ENCODE peak calls at places on chromosomes 11 and 22, in five cellular contexts. K is HCT116, Q is HepG2, P is GM12878, C is K562. H is an unnamed sample.

GRCh38 chr11:125566235-125566634 is 3.0 kb upstream of the EI24 start:
- DNase-seq in K (no peak), Q (no peak), P (no peak), C (no peak), H (no peak)

GRCh38 chr11:34068098-34068497 is 16.6 kb downstream of the CAPRIN1 start:
- DNase-seq in K (no peak), Q (no peak), P (no peak), C (no peak), H (no peak)

GRCh38 chr22:39956932-39957664 is 3.1 kb upstream of the TMA7B start:
- DNase-seq in K (no peak), Q (no peak), P (peak; percentile 71), C (no peak), H (no peak)

GRCh38 chr22:43994416-43994815 is 29.7 kb upstream of the PARVB start:
- DNase-seq in K (no peak), Q (no peak), P (no peak), C (no peak), H (no peak)

GRCh38 chr22:49768961-49769690 is 58.5 kb downstream of the BRD1 start:
- DNase-seq in K (no peak), Q (no peak), P (no peak), C (no peak), H (peak; percentile 40)

GRCh38 chr11:86245369-86246292 is 1.1 kb downstream of the EED start:
- DNase-seq in K (no peak), Q (peak; percentile 23), P (no peak), C (peak; percentile 33), H (peak; percentile 13)

GRCh38 chr11:98545544-98546175 is 475.1 kb upstream of the CNTN5 start:
- DNase-seq in K (no peak), Q (no peak), P (no peak), C (no peak), H (no peak)

GRCh38 chr11:122773781-122774266 is 64.5 kb upstream of the CRTAM start:
- DNase-seq in K (no peak), Q (no peak), P (no peak), C (no peak), H (no peak)

GRCh38 chr22:29765905-29766631 is 739 bp downstream of the ZMAT5 start:
- DNase-seq in K (no peak), Q (peak; percentile 81), P (no peak), C (peak; percentile 43), H (peak; percentile 39)

GRCh38 chr22:32737811-32738210 is 63.7 kb upstream of the TIMP3 start:
- DNase-seq in K (no peak), Q (no peak), P (no peak), C (no peak), H (no peak)

GRCh38 chr11:44751066-44751465 is 24.3 kb downstream of the TSPAN18 start:
- DNase-seq in K (no peak), Q (no peak), P (no peak), C (no peak), H (no peak)

GRCh38 chr22:38345782-38346181 is 28.5 kb upstream of the CSNK1E start:
- DNase-seq in K (no peak), Q (no peak), P (no peak), C (no peak), H (no peak)

GRCh38 chr11:80182906-80183305 is 742.1 kb upstream of the TENM4 start:
- DNase-seq in K (no peak), Q (no peak), P (no peak), C (no peak), H (no peak)

GRCh38 chr11:125517116-125517804 is 21.2 kb upstream of the FEZ1 start:
- DNase-seq in K (no peak), Q (no peak), P (no peak), C (peak; percentile 40), H (peak; percentile 61)

GRCh38 chr22:49929553-49929979 is 11.1 kb downstream of the CRELD2 start:
- DNase-seq in K (no peak), Q (no peak), P (no peak), C (peak; percentile 80), H (peak; percentile 97)

GRCh38 chr11:134659882-134660281 is 247.8 kb upstream of the B3GAT1 start:
- DNase-seq in K (no peak), Q (no peak), P (no peak), C (no peak), H (no peak)

GRCh38 chr11:3865388-3866193 is 10.1 kb downstream of the STIM1 start:
- DNase-seq in K (no peak), Q (no peak), P (no peak), C (no peak), H (no peak)

GRCh38 chr11:120482149-120482548 is 29.4 kb upstream of the GRIK4 start:
- DNase-seq in K (peak; percentile 41), Q (peak; percentile 12), P (no peak), C (no peak), H (no peak)

GRCh38 chr11:110712643-110713468 is 619 bp upstream of the ARHGAP20 start:
- DNase-seq in K (no peak), Q (no peak), P (no peak), C (no peak), H (peak; percentile 69)

GRCh38 chr11:124012697-124013096 is at the start of gene OR10G4:
- DNase-seq in K (no peak), Q (no peak), P (no peak), C (no peak), H (no peak)

GRCh38 chr11:69985654-69986420 is 92.3 kb upstream of the ANO1 start:
- DNase-seq in K (no peak), Q (no peak), P (no peak), C (peak; percentile 89), H (peak; percentile 68)

GRCh38 chr11:108973402-108974119 is 308.7 kb downstream of the DDX10 start:
- DNase-seq in K (no peak), Q (no peak), P (no peak), C (no peak), H (no peak)

GRCh38 chr11:120827820-120828219 is 196.1 kb upstream of the TBCEL start:
- DNase-seq in K (no peak), Q (no peak), P (no peak), C (no peak), H (no peak)

GRCh38 chr11:46051102-46051501 is 70.2 kb downstream of the PHF21A start:
- DNase-seq in K (no peak), Q (no peak), P (no peak), C (no peak), H (peak; percentile 22)

GRCh38 chr11:128457874-128458273 is 129.5 kb downstream of the ETS1 start:
- DNase-seq in K (no peak), Q (no peak), P (no peak), C (no peak), H (no peak)

GRCh38 chr11:11387906-11388305 is 34.9 kb upstream of the CSNK2A3 start:
- DNase-seq in K (no peak), Q (no peak), P (no peak), C (no peak), H (no peak)

GRCh38 chr11:62806611-62807121 is 1.4 kb upstream of the NXF1 start:
- DNase-seq in K (no peak), Q (no peak), P (no peak), C (peak; percentile 7), H (no peak)

GRCh38 chr11:124207102-124207792 is 24.1 kb downstream of the OR10D3 start:
- DNase-seq in K (no peak), Q (no peak), P (no peak), C (peak; percentile 22), H (no peak)

GRCh38 chr22:19523240-19524169 is 705 bp downstream of the CLDN5 start:
- DNase-seq in K (no peak), Q (no peak), P (no peak), C (peak; percentile 42), H (peak; percentile 65)

GRCh38 chr11:34640050-34640971 is 19.4 kb downstream of the EHF start:
- DNase-seq in K (no peak), Q (peak; percentile 94), P (no peak), C (no peak), H (no peak)

GRCh38 chr11:107898270-107898669 is 30.0 kb upstream of the RAB39A start:
- DNase-seq in K (peak; percentile 36), Q (peak; percentile 20), P (peak; percentile 24), C (peak; percentile 11), H (peak; percentile 43)

GRCh38 chr11:128776088-128776433 is 82.2 kb downstream of the FLI1 start:
- DNase-seq in K (no peak), Q (no peak), P (no peak), C (no peak), H (no peak)

GRCh38 chr11:104907521-104908185 is 9.4 kb upstream of the CASP12 start:
- DNase-seq in K (no peak), Q (no peak), P (no peak), C (no peak), H (no peak)
- H2AFZ ChIP-seq in K (no peak overlapping the region), Q (no peak overlapping the region), P (no peak overlapping the region), C (no peak overlapping the region), H (no peak overlapping the region)

GRCh38 chr11:36385121-36385530 is 89.0 kb downstream of the PRR5L start:
- DNase-seq in K (no peak), Q (no peak), P (no peak), C (no peak), H (no peak)
- TF ChIP-seq SIN3A in K (no peak), Q (no peak), P (no peak), C (no peak), H (no peak)

DNA sequence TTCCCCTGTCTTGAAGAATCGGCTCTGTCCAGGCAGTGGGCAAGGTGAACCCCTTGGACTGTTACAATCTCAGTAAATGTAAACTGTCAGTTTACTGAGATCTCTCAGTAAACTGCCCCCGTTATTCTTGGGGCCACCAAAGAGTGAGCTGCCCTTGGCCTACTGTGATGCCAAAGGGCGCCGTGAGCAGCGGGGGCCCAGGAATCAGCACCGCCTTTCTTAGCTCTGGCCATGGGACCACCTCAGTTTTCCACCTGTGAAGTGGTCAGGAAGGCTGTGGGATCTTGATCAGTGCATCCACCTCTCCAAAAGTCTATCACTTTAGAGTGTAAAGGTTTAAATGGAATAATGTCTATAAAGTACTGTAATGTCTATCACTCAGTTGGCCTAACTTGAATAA is 57.1 kb downstream of the THAP12 start:
- DNase-seq in K (no peak), Q (no peak), P (no peak), C (no peak), H (no peak)
- TF ChIP-seq REST in K (no peak), Q (no peak), P (no peak), C (no peak), H (no peak)

DNA sequence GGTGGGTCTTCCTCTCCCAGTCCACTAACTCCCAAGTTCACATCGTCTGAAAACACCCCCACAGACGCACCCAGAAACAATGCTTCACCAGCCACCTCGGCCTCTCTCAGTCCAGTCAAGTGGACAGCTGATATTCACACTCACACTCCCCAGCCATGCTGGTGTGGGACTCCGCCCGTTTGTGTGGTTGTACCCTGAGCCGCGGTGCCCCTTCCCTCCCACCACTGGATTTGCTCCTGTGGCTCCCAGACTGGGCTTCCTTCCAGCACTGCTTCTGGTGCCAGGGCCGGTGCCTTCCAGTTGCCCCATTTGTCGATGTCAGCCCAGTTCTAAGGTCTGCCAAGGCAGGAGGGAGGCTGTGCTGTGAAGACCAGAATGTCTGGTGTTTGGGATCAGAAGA is 37.9 kb upstream of the PLET1 start:
- DNase-seq in K (no peak), Q (no peak), P (no peak), C (no peak), H (no peak)
- H2AFZ ChIP-seq in K (no peak overlapping the region), Q (no peak overlapping the region), P (no peak overlapping the region), C (no peak overlapping the region), H (no peak overlapping the region)

GRCh38 chr11:64924910-64925284 is 408 bp downstream of the PPP2R5B start:
- DNase-seq in K (no peak), Q (no peak), P (no peak), C (peak; percentile 55), H (peak; percentile 72)
- TF ChIP-seq SIN3A in K (no peak), Q (no peak), P (no peak), C (no peak), H (no peak)

GRCh38 chr11:28243057-28243456 is 134.9 kb downstream of the METTL15 start:
- DNase-seq in K (no peak), Q (no peak), P (no peak), C (no peak), H (no peak)
- TF ChIP-seq REST in K (no peak), Q (no peak), P (no peak), C (no peak), H (no peak)

GRCh38 chr11:66567787-66568123 is 651 bp downstream of the CTSF start:
- DNase-seq in K (no peak), Q (no peak), P (no peak), C (no peak), H (no peak)
- H2AFZ ChIP-seq in K (no peak overlapping the region), Q (no peak overlapping the region), P (no peak overlapping the region), C (peak overlapping the region; percentile 89), H (peak overlapping the region; percentile 73)